ENCODE peak calls at places on chromosome 20, in six cellular contexts. M is HCT116, R is GM23248, F is SK-N-SH, H is GM23338, T is PC-3. E is an unnamed sample. For H3K9me2 and H3K4me1, the result is how much of the 10 kb centered on the place peaks cover.

GRCh38 chr20:667351-668034 is 8.1 kb downstream of the SCRT2 start:
- DNase-seq in T (peak), R (peak), M (no peak), H (peak), F (peak), E (peak)

GRCh38 chr20:62360854-62361798 is 6.0 kb downstream of the LAMA5 start:
- DNase-seq in H (peak), T (peak), M (no peak), F (no peak), R (no peak), E (no peak)

GRCh38 chr20:8388146-8388545 is 256.1 kb downstream of the PLCB1 start:
- DNase-seq in H (no peak), M (no peak), T (peak), F (no peak), R (peak), E (no peak)

GRCh38 chr20:56861590-56861989 is 232.5 kb downstream of the TFAP2C start:
- DNase-seq in T (no peak), F (no peak), R (no peak), H (peak), M (no peak), E (no peak)

GRCh38 chr20:32509639-32510066 is 75.5 kb downstream of the NOL4L start:
- DNase-seq in R (no peak), T (peak), H (no peak), M (no peak), F (peak), E (peak)

GRCh38 chr20:50320910-50321796 is 130.5 kb downstream of the CEBPB start:
- DNase-seq in H (peak), M (peak), F (peak), T (peak), R (peak), E (no peak)

GRCh38 chr20:43936371-43936770 is 21.7 kb downstream of the TOX2 start:
- DNase-seq in F (no peak), T (no peak), H (no peak), M (no peak), R (no peak), E (peak)

GRCh38 chr20:34017610-34018009 is 23.9 kb downstream of the RALY start:
- DNase-seq in H (no peak), T (peak), F (no peak), R (peak), M (no peak), E (peak)

GRCh38 chr20:48667481-48667880 is 160.3 kb downstream of the PREX1 start:
- DNase-seq in M (no peak), T (no peak), F (no peak), H (no peak), R (no peak), E (no peak)

GRCh38 chr20:9068232-9068781 is 580 bp upstream of the PLCB4 start:
- DNase-seq in F (peak), H (peak), M (no peak), T (peak), R (peak), E (no peak)

GRCh38 chr20:46030290-46031013 is 1.4 kb downstream of the SLC12A5 start:
- DNase-seq in T (no peak), R (no peak), H (no peak), F (peak), M (no peak), E (no peak)

GRCh38 chr20:46028772-46029371 is at the start of gene SLC12A5:
- DNase-seq in T (no peak), R (no peak), H (no peak), M (no peak), F (no peak), E (no peak)

GRCh38 chr20:46034039-46034438 is 5.0 kb downstream of the SLC12A5 start:
- DNase-seq in M (no peak), H (no peak), T (no peak), F (no peak), R (no peak), E (no peak)

GRCh38 chr20:46031701-46032254 is 2.8 kb downstream of the SLC12A5 start:
- DNase-seq in F (peak), H (peak), M (no peak), T (peak), R (peak), E (no peak)

DNA sequence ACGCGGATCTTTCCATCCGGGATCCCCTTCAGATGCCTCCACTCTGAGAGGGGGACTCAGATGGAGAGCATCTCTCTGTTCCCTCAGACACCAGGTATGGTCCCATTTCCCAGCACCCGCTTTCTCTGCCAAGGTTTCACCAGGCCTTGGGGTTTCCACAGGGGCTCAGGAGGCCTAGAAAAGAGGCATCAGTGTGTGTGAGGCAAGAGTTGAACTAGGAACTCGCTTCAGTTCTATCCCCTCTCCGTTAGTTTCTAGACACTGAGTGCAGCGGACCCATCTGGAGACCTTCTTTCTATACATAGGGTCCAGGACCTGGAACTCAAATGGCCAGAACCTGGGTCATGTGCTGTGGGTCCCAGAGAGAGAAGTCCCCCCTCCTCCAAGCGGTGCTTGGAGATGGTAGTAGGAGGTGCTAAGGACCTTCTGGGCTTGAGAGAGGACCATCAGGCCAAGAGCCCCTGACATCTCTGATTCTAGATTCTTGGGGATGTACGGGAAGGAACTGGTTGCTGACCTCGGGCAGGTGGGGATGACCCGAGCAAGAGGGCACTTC is 2.1 kb downstream of the SLC12A5 start:
- DNase-seq in T (no peak), M (no peak), H (no peak), F (peak), R (no peak), E (no peak)
- H3K4me3 ChIP-seq in T (no peak), M (no peak), H (peak), F (peak), R (no peak), E (no peak)

GRCh38 chr20:19254086-19254821 is 41.8 kb downstream of the SLC24A3 start:
- DNase-seq in R (peak), T (no peak), M (no peak), H (no peak), F (no peak), E (no peak)
- H3K9me2 ChIP-seq in R (under half), T (under half), M (under half), H (under half), F (under half), E (under half)

GRCh38 chr20:46365483-46366215 is 40.8 kb downstream of the ELMO2 start:
- DNase-seq in H (no peak), R (no peak), M (no peak), T (no peak), F (no peak), E (no peak)
- H3K4me1 ChIP-seq in H (under half), R (under half), M (under half), T (under half), F (under half), E (under half)

DNA sequence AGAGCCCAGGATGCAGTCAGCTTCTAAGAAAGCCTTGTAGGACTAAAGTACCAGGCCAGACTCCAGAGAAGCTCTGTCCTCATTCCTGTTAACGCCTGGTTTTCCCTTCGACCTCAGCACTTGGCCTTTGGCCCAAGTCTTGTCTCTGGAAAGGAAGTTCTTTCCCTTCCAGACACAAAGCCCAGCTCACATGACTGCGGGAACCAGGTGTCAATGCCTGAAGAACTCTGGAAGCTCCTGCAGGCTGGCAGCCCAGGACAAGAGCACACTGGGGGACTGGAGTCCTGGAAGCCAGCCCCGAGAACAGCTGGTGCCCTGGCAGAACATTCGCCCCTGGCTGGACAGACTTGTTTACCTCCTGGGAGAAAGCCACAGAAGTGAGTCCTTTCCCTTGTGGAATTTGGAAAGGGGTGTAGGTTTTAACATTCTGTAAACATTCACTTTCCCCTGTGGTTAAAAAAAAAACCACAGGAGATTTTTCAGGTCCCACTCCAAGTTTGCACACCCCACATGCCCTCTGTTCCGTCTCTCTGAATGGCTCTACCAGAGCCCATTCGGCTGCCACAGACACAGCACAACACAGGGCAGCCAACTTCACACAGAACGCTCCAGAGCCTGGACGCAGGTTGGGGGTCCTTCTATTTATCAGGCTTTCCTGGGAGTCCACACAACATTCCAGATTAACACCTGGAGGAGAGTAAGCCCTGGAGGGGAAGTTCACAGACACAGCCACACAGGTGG is 18.1 kb downstream of the ACSS1 start:
- DNase-seq in M (no peak), R (peak), H (no peak), F (no peak), T (peak), E (no peak)
- H3K4me3 ChIP-seq in M (no peak), R (peak), H (no peak), F (no peak), T (no peak), E (no peak)

GRCh38 chr20:36394340-36394965 is 88.3 kb downstream of the DLGAP4 start:
- DNase-seq in F (no peak), H (no peak), M (no peak), T (no peak), R (no peak), E (no peak)

GRCh38 chr20:36390719-36391415 is 84.7 kb downstream of the DLGAP4 start:
- DNase-seq in R (no peak), F (no peak), H (no peak), M (no peak), T (no peak), E (no peak)

GRCh38 chr20:36391955-36392354 is 85.8 kb downstream of the DLGAP4 start:
- DNase-seq in M (no peak), R (no peak), H (peak), T (no peak), F (no peak), E (no peak)

GRCh38 chr20:36392989-36393388 is 86.8 kb downstream of the DLGAP4 start:
- DNase-seq in H (no peak), R (no peak), T (no peak), M (no peak), F (no peak), E (no peak)

GRCh38 chr20:36391456-36391855 is 85.3 kb downstream of the DLGAP4 start:
- DNase-seq in F (no peak), R (peak), H (peak), T (peak), M (no peak), E (no peak)
- H3K9me2 ChIP-seq in F (under half), R (under half), H (under half), T (under half), M (under half), E (under half)